ENCODE peak calls at places on chromosomes 12 and 14, in eight cellular contexts. X is esophagus squamous epithelium, M is right lobe of liver, Q is dorsolateral prefrontal cortex, N is WERI-Rb-1, D is colonic mucosa, C is vagina, A is heart right ventricle. I is an unnamed sample.

GRCh38 chr12:56803750-56804149 is 40.6 kb downstream of the HSD17B6 start:
- DNase-seq in X (no peak), M (peak; percentile 72), Q (no peak), N (no peak), D (no peak), C (no peak), A (no peak), I (no peak)

GRCh38 chr14:60637490-60638452 is 11.5 kb downstream of the SIX1 start:
- DNase-seq in X (no peak), M (no peak), Q (no peak), N (no peak), D (no peak), C (no peak), A (no peak), I (peak; percentile 92)

GRCh38 chr12:84397279-84397678 is 515.3 kb downstream of the SLC6A15 start:
- DNase-seq in X (no peak), M (no peak), Q (no peak), N (no peak), D (no peak), C (no peak), A (no peak), I (no peak)

GRCh38 chr14:75141967-75142366 is 15.1 kb upstream of the NEK9 start:
- DNase-seq in X (no peak), M (no peak), Q (no peak), N (peak; percentile 26), D (no peak), C (no peak), A (no peak), I (no peak)

GRCh38 chr12:106106892-106107291 is 31.9 kb downstream of the NUAK1 start:
- DNase-seq in X (no peak), M (no peak), Q (no peak), N (no peak), D (peak; percentile 33), C (no peak), A (no peak), I (no peak)

GRCh38 chr14:78202976-78203375 is 32.8 kb downstream of the NRXN3 start:
- DNase-seq in X (no peak), M (no peak), Q (no peak), N (no peak), D (no peak), C (no peak), A (no peak), I (no peak)

GRCh38 chr14:26855051-26855753 is 257.4 kb upstream of the NOVA1 start:
- DNase-seq in X (no peak), M (no peak), Q (no peak), N (no peak), D (no peak), C (no peak), A (no peak), I (no peak)

GRCh38 chr12:65877836-65878235 is 53.6 kb downstream of the HMGA2 start:
- DNase-seq in X (no peak), M (no peak), Q (no peak), N (no peak), D (no peak), C (no peak), A (no peak), I (no peak)

GRCh38 chr14:42228611-42229010 is 621.9 kb downstream of the LRFN5 start:
- DNase-seq in X (no peak), M (no peak), Q (no peak), N (no peak), D (no peak), C (no peak), A (no peak), I (no peak)

GRCh38 chr14:53652068-53652467 is 304.6 kb downstream of the BMP4 start:
- DNase-seq in X (no peak), M (no peak), Q (no peak), N (no peak), D (no peak), C (no peak), A (no peak), I (no peak)

GRCh38 chr12:77220586-77220985 is 155.2 kb upstream of the E2F7 start:
- DNase-seq in X (no peak), M (no peak), Q (no peak), N (no peak), D (no peak), C (no peak), A (no peak), I (no peak)

GRCh38 chr12:24845615-24846014 is 103.3 kb downstream of the BCAT1 start:
- DNase-seq in X (no peak), M (no peak), Q (no peak), N (no peak), D (no peak), C (no peak), A (no peak), I (no peak)

GRCh38 chr12:4518106-4518728 is 20.5 kb upstream of the RAD51AP1 start:
- DNase-seq in X (no peak), M (no peak), Q (no peak), N (no peak), D (no peak), C (no peak), A (no peak), I (no peak)

GRCh38 chr12:113149361-113150150 is at the start of gene CFAP73:
- DNase-seq in X (no peak), M (no peak), Q (peak; percentile 61), N (peak; percentile 82), D (peak; percentile 60), C (no peak), A (peak; percentile 59), I (no peak)

GRCh38 chr12:87385322-87385721 is 643.9 kb downstream of the C12orf50 start:
- DNase-seq in X (no peak), M (no peak), Q (no peak), N (no peak), D (no peak), C (no peak), A (no peak), I (no peak)

GRCh38 chr14:104202259-104203070 is 64.1 kb downstream of the KIF26A start:
- DNase-seq in X (no peak), M (no peak), Q (peak; percentile 35), N (no peak), D (no peak), C (no peak), A (no peak), I (no peak)

GRCh38 chr12:53057816-53058500 is 8.1 kb downstream of the TNS2 start:
- DNase-seq in X (no peak), M (no peak), Q (peak; percentile 9), N (no peak), D (no peak), C (no peak), A (no peak), I (no peak)

GRCh38 chr14:94936411-94936892 is 166.5 kb upstream of the GSC start:
- DNase-seq in X (no peak), M (no peak), Q (peak; percentile 66), N (peak; percentile 95), D (peak; percentile 58), C (no peak), A (peak; percentile 60), I (no peak)

GRCh38 chr14:52299692-52300278 is 14.3 kb upstream of the PTGER2 start:
- DNase-seq in X (no peak), M (no peak), Q (no peak), N (no peak), D (no peak), C (no peak), A (no peak), I (no peak)

GRCh38 chr14:65170768-65171251 is 68.5 kb upstream of the MAX start:
- DNase-seq in X (no peak), M (no peak), Q (peak; percentile 66), N (peak; percentile 76), D (peak; percentile 37), C (no peak), A (peak; percentile 8), I (no peak)
- TF ChIP-seq CTCF in X (peak; percentile 22), M (no peak), Q (peak; percentile 37), N (peak; percentile 74), D (no peak), C (no peak), A (peak; percentile 15), I (peak; percentile 75)

DNA sequence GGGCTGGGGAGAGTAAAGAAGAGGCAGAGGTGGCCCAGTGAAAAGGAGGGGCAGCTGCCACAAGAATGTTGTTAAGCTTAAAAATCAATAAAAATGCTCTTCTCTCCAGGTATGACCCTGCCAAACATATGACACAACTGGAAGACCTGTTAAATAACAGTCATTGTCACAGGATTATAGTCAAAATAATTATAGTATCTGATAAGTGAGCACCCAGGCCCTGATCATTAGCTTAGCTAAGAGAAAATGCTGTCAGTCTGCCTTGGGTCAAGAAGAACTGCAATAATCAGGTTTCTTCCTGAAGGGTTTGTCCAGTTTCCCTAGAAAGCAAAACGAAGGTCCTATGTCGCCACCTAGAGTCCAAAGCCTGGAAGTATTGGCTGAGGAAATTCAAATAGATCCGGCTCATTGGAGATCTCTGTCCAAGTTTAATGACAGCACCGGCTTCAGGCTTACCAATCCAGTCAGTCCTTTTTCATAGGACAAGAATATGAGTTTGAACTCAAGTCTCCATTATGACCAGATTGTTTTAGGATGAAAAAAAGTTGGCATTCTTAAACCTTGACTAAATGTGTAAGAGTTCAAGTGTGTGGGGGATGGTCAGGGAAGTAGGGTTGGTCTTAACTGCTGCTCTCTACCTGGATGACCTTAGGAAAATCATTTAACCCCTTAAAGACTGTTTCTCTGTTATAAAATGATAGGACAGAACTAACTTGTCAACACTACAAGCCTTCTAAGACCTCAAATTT is 22.5 kb upstream of the NKX2-8 start:
- DNase-seq in X (no peak), M (no peak), Q (peak; percentile 55), N (peak; percentile 31), D (peak; percentile 60), C (no peak), A (peak; percentile 41), I (no peak)
- TF ChIP-seq CTCF in X (peak; percentile 73), M (peak; percentile 71), Q (peak; percentile 71), N (peak; percentile 73), D (peak; percentile 65), C (no peak), A (peak; percentile 74), I (peak; percentile 84)

DNA sequence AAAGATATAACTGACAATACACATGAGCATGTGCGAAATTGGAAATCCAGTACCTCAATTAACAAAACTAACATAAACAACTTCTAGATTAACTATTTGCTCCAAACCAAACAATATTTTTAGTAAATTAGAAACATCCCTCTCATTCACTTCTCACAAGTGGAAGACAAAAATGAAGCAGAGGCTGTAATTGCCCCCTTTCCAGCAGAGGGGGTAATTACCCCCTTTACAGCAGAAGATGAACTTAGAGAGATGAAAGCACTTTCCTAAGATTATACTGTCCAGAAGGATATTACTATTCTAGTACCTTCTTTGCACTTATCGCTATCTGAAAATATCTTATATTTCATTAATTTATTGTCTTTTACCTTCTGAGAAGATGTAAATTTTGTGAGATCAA is 1025.2 kb downstream of the FSCB start:
- DNase-seq in X (no peak), M (no peak), Q (no peak), N (no peak), D (no peak), C (no peak), A (no peak), I (no peak)
- TF ChIP-seq CTCF in X (no peak), M (no peak), Q (no peak), N (no peak), D (no peak), C (no peak), A (no peak), I (no peak)

DNA sequence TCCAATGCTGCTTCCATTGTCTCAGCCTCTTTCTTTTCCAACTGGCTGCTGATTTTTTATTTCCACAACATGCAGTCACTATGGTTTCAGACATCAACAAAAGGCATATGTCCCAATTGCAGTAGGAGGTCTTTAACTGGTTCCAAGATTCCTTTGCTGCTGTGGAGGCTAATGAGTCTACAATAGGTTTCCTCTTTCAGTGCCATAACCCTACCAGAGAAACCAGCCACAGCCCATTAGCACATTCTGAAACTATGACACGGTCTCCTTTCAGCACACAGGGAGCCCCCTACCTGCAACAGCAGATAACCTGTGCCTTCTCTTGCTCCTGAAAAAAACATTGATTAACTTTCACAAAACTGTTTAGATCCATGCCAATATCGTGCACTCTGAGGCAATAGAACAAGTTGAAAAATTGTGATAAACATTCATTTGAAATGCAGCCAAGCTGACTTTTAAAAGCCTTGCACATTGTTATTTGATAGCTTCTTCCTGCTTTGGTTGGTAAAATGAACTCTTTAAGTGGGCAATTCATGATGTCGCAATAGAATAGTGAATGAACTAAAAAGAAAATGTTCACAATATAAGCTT is 32.4 kb downstream of the PLEKHG7 start:
- DNase-seq in X (no peak), M (no peak), Q (no peak), N (no peak), D (no peak), C (no peak), A (peak; percentile 27), I (no peak)
- TF ChIP-seq CTCF in X (no peak), M (no peak), Q (no peak), N (no peak), D (no peak), C (no peak), A (no peak), I (peak; percentile 52)